ENCODE peak calls at places on chromosomes 5 and 9, in ten cellular contexts. I, Y, E, D, B, C, Z, V, T and S are unnamed samples.

GRCh38 chr5:112974901-112975300 is 1.7 kb upstream of the DCP2 start:
- DNase-seq in I (no peak), Y (no peak), E (no peak), D (no peak), B (no peak), C (no peak), Z (no peak), V (no peak), T (no peak), S (no peak)

GRCh38 chr9:12426198-12426864 is 266.9 kb upstream of the TYRP1 start:
- DNase-seq in I (no peak), Y (no peak), E (no peak), D (no peak), B (no peak), C (no peak), Z (no peak), V (no peak), T (no peak), S (no peak)

GRCh38 chr9:77927265-77927664 is 104.3 kb downstream of the GNAQ start:
- DNase-seq in I (no peak), Y (no peak), E (no peak), D (no peak), B (no peak), C (no peak), Z (no peak), V (no peak), T (no peak), S (peak; percentile 37)

GRCh38 chr9:81549500-81550206 is 139.7 kb downstream of the TLE1 start:
- DNase-seq in I (no peak), Y (no peak), E (no peak), D (no peak), B (no peak), C (no peak), Z (peak; percentile 29), V (no peak), T (no peak), S (no peak)

GRCh38 chr5:154849791-154850201 is 607 bp downstream of the FAXDC2 start:
- DNase-seq in I (no peak), Y (no peak), E (no peak), D (no peak), B (no peak), C (no peak), Z (no peak), V (no peak), T (no peak), S (no peak)

GRCh38 chr9:31045810-31046209 is 1338.6 kb upstream of the ACO1 start:
- DNase-seq in I (no peak), Y (no peak), E (no peak), D (peak; percentile 47), B (no peak), C (no peak), Z (peak; percentile 53), V (no peak), T (no peak), S (peak; percentile 7)

GRCh38 chr5:170788626-170789304 is 5.2 kb downstream of the GABRP start:
- DNase-seq in I (no peak), Y (no peak), E (no peak), D (no peak), B (no peak), C (no peak), Z (no peak), V (no peak), T (no peak), S (no peak)

GRCh38 chr5:32541241-32541640 is 44.1 kb upstream of the SUB1 start:
- DNase-seq in I (peak; percentile 25), Y (no peak), E (no peak), D (no peak), B (no peak), C (no peak), Z (no peak), V (no peak), T (no peak), S (no peak)

GRCh38 chr9:81559741-81560140 is 129.6 kb downstream of the TLE1 start:
- DNase-seq in I (no peak), Y (no peak), E (no peak), D (no peak), B (no peak), C (no peak), Z (no peak), V (no peak), T (no peak), S (peak; percentile 88)

GRCh38 chr5:72451771-72452505 is 55.3 kb downstream of the ZNF366 start:
- DNase-seq in I (peak; percentile 42), Y (no peak), E (peak; percentile 86), D (no peak), B (no peak), C (no peak), Z (peak; percentile 40), V (no peak), T (peak; percentile 60), S (peak; percentile 77)

GRCh38 chr5:129367883-129368282 is 92.2 kb upstream of the ADAMTS19 start:
- DNase-seq in I (no peak), Y (no peak), E (no peak), D (no peak), B (no peak), C (no peak), Z (no peak), V (no peak), T (no peak), S (no peak)

DNA sequence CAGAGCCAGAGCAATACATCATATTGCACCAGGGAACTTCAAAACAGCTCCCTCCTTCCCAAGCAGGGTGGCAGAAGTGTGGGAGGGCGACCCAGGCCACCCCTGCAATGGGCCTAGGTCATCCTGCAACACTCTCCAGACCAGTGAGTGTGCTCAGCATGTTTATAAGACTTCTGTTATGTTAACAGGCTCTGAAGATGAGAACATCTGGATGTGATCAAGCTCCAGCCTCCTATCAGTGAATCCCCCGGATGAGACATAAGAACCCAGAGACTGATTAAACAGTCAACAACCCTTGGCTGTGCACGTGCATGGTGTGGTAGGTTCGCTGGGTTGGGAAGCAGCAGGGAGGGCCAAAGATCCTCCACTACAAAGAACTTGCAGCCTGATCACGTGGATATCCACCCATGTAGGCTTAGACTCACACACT is 63.3 kb downstream of the ABCA1 start:
- DNase-seq in I (no peak), Y (no peak), E (no peak), D (no peak), B (no peak), C (no peak), Z (no peak), V (no peak), T (no peak), S (no peak)
- H3K27ac ChIP-seq in I (no peak overlapping the region), Y (no peak overlapping the region), E (no peak overlapping the region), D (no peak overlapping the region), B (no peak overlapping the region), C (no peak overlapping the region), Z (no peak overlapping the region), V (no peak overlapping the region), T (peak overlapping the region; percentile 53), S (no peak overlapping the region)

DNA sequence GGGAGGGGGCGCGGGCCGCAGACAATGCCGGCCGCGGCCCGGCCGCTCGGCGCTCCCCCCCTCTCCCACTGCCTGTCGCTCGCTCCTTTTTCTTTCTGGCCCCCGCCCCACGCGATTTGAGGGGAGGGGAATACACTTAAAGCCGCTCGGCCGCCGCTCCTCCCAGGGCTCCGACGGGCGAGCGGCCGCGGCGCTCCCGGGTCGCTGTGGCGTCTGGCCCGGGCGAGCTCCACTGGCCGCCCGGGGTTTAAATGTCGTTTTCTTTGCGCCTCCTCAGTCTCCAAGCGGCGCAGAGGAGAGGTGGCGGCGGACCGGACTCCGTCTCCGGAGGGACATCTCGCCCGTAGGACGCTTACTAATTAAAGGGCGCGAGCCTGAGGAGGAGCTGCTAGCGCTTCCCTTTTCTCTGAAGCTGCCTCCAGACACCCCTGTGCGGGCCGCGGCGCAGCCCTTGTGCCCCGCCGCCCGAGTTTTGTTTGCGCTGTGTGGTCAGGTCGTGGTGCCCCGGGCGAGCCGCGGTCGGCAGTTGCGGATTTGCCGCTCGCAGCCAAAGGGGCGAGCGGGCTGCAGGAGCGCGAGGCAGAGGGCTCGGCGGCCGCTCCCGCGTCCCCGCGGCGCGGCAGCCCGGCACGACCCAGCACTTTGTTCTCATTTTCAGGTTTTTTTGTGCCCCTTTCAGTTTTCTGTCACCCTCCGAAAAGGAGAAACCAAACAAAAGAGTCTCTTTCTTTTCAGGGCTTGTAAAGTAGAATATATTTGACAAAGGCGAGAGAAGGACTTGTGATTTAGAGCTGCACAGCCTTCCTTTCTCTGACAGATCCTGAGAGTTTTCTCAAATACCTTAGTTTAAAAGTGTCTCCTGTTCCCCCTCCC is 1.5 kb downstream of the ZSWIM6 start:
- DNase-seq in I (peak; percentile 32), Y (peak; percentile 30), E (no peak), D (peak; percentile 51), B (no peak), C (peak; percentile 80), Z (peak; percentile 54), V (peak; percentile 56), T (no peak), S (peak; percentile 35)
- H3K4me3 ChIP-seq in I (peak overlapping the region; percentile 95), Y (peak overlapping the region; percentile 67), E (peak overlapping the region; percentile 98), D (peak overlapping the region; percentile 93), B (peak overlapping the region; percentile 99), C (peak overlapping the region; percentile 91), Z (peak overlapping the region; percentile 84), V (peak overlapping the region; percentile 61), T (peak overlapping the region; percentile 90), S (peak overlapping the region; percentile 97)

GRCh38 chr5:654071-654778 is 38.9 kb downstream of the TPPP start:
- DNase-seq in I (no peak), Y (no peak), E (no peak), D (no peak), B (no peak), C (no peak), Z (no peak), V (no peak), T (no peak), S (no peak)
- H3K27ac ChIP-seq in I (no peak overlapping the region), Y (no peak overlapping the region), E (no peak overlapping the region), D (no peak overlapping the region), B (no peak overlapping the region), C (no peak overlapping the region), Z (no peak overlapping the region), V (no peak overlapping the region), T (no peak overlapping the region), S (no peak overlapping the region)

GRCh38 chr5:141487131-141487530 is 1.8 kb upstream of the PCDHGC5 start:
- DNase-seq in I (no peak), Y (no peak), E (no peak), D (no peak), B (no peak), C (no peak), Z (no peak), V (no peak), T (no peak), S (no peak)
- H3K4me3 ChIP-seq in I (no peak overlapping the region), Y (no peak overlapping the region), E (no peak overlapping the region), D (no peak overlapping the region), B (no peak overlapping the region), C (no peak overlapping the region), Z (no peak overlapping the region), V (no peak overlapping the region), T (no peak overlapping the region), S (no peak overlapping the region)